ENCODE peak calls at places on chromosomes 5 and 9, in four cellular contexts. I, D, Q and P are unnamed samples.

GRCh38 chr5:1420211-1421195 is 24.7 kb downstream of the SLC6A3 start:
- DNase-seq in I (no peak), D (no peak), Q (no peak), P (no peak)

GRCh38 chr9:136845465-136846261 is 3.4 kb downstream of the AJM1 start:
- DNase-seq in Q (no peak), I (no peak), D (no peak), P (no peak)

GRCh38 chr5:153896701-153897100 is 142.0 kb downstream of the FAM114A2 start:
- DNase-seq in I (no peak), D (peak), Q (peak), P (peak)

GRCh38 chr9:32581512-32582143 is 8.7 kb upstream of the NDUFB6 start:
- DNase-seq in D (peak), Q (peak), I (peak), P (peak)

GRCh38 chr5:58974083-58974482 is 391.2 kb downstream of the RAB3C start:
- DNase-seq in Q (no peak), I (no peak), D (peak), P (no peak)

GRCh38 chr5:9241459-9241858 is 304.4 kb downstream of the SEMA5A start:
- DNase-seq in D (no peak), Q (no peak), I (no peak), P (no peak)

GRCh38 chr5:74054139-74054538 is 428.1 kb downstream of the ARHGEF28 start:
- DNase-seq in I (no peak), Q (no peak), D (no peak), P (no peak)

GRCh38 chr5:98391921-98392625 is 381.4 kb upstream of the RGMB start:
- DNase-seq in I (no peak), Q (no peak), D (no peak), P (no peak)

GRCh38 chr9:88433583-88434240 is 45.5 kb downstream of the SPIN1 start:
- DNase-seq in Q (peak), D (no peak), I (no peak), P (no peak)

GRCh38 chr9:135176284-135176683 is 88.8 kb downstream of the OLFM1 start:
- DNase-seq in Q (no peak), I (no peak), D (no peak), P (no peak)

GRCh38 chr5:79069488-79070001 is at the start of the genes BHMT2 and DMGDH:
- DNase-seq in I (no peak), D (peak), Q (peak), P (no peak)

GRCh38 chr9:135035781-135036760 is 51.4 kb upstream of the OLFM1 start:
- DNase-seq in D (no peak), I (no peak), Q (no peak), P (no peak)

GRCh38 chr5:157494178-157494830 is 34.3 kb downstream of the NIPAL4 start:
- DNase-seq in Q (no peak), I (no peak), D (no peak), P (peak)

GRCh38 chr5:10655686-10656075 is 91.8 kb downstream of the ANKRD33B start:
- DNase-seq in Q (no peak), I (no peak), D (no peak), P (no peak)

GRCh38 chr9:120768247-120768646 is 25.0 kb downstream of the FBXW2 start:
- DNase-seq in Q (no peak), D (no peak), I (no peak), P (no peak)

GRCh38 chr9:35604578-35605335 is at the start of gene TESK1:
- DNase-seq in Q (peak), I (peak), D (peak), P (peak)

GRCh38 chr5:123916331-123917121 is 404.5 kb downstream of the CSNK1G3 start:
- DNase-seq in D (peak), Q (peak), I (no peak), P (no peak)

GRCh38 chr5:143921525-143922311 is 109.8 kb downstream of the HMHB1 start:
- DNase-seq in Q (peak), D (peak), I (no peak), P (no peak)

GRCh38 chr5:95862636-95863382 is 40.3 kb upstream of the GLRX start:
- DNase-seq in I (no peak), Q (no peak), D (no peak), P (no peak)

GRCh38 chr9:130663258-130664171 is 879 bp upstream of the PRDM12 start:
- DNase-seq in D (no peak), Q (peak), I (peak), P (no peak)

GRCh38 chr9:109476781-109477268 is 21.3 kb downstream of the PTPN3 start:
- DNase-seq in D (peak), Q (no peak), I (no peak), P (no peak)

GRCh38 chr5:119486-120097 is 27.6 kb downstream of the PLEKHG4B start:
- DNase-seq in I (no peak), Q (no peak), D (no peak), P (no peak)

GRCh38 chr5:178286226-178287090 is 53.9 kb upstream of the PHYKPL start:
- DNase-seq in I (no peak), Q (no peak), D (no peak), P (no peak)

GRCh38 chr9:70902705-70903131 is 218.7 kb downstream of the TRPM3 start:
- DNase-seq in I (no peak), Q (peak), D (peak), P (no peak)

GRCh38 chr5:76561247-76561891 is 61.8 kb downstream of the F2RL2 start:
- DNase-seq in D (no peak), I (no peak), Q (no peak), P (no peak)

GRCh38 chr9:120490888-120491595 is 88.9 kb downstream of the CDK5RAP2 start:
- DNase-seq in I (no peak), Q (no peak), D (no peak), P (peak)

GRCh38 chr5:52740007-52740406 is 47.7 kb upstream of the ITGA1 start:
- DNase-seq in I (no peak), D (no peak), Q (no peak), P (no peak)

GRCh38 chr9:133945977-133946753 is 46.0 kb downstream of the VAV2 start:
- DNase-seq in Q (no peak), D (no peak), I (peak), P (no peak)

GRCh38 chr9:137496601-137497375 is 37.7 kb upstream of the NSMF start:
- DNase-seq in I (no peak), Q (no peak), D (no peak), P (no peak)

GRCh38 chr5:101860145-101860544 is 435.9 kb downstream of the SLCO4C1 start:
- DNase-seq in D (no peak), Q (no peak), I (no peak), P (no peak)

GRCh38 chr5:134252671-134253070 is 26.8 kb upstream of the PPP2CA start:
- DNase-seq in I (no peak), Q (peak), D (peak), P (no peak)

GRCh38 chr9:133200631-133201030 is 8.4 kb downstream of the OBP2B start:
- DNase-seq in I (no peak), Q (no peak), D (no peak), P (no peak)

GRCh38 chr9:133963166-133963565 is 29.0 kb downstream of the VAV2 start:
- DNase-seq in D (no peak), I (no peak), Q (no peak), P (no peak)

GRCh38 chr5:38453506-38453905 is 102.9 kb downstream of the LIFR start:
- DNase-seq in Q (no peak), I (no peak), D (no peak), P (peak)

GRCh38 chr9:2962471-2963172 is 118.7 kb upstream of the PUM3 start:
- DNase-seq in D (peak), Q (peak), I (no peak), P (no peak)

GRCh38 chr5:106047341-106047740 is 1623.4 kb downstream of the EFNA5 start:
- DNase-seq in I (no peak), Q (no peak), D (no peak), P (no peak)

GRCh38 chr5:95718203-95718602 is 12.9 kb upstream of the RHOBTB3 start:
- DNase-seq in Q (no peak), D (no peak), I (no peak), P (peak)

GRCh38 chr9:100525563-100525962 is 52.3 kb upstream of the CAVIN4 start:
- DNase-seq in I (no peak), D (peak), Q (peak), P (no peak)

GRCh38 chr5:178280631-178281030 is 48.0 kb upstream of the PHYKPL start:
- DNase-seq in D (no peak), Q (no peak), I (no peak), P (no peak)

DNA sequence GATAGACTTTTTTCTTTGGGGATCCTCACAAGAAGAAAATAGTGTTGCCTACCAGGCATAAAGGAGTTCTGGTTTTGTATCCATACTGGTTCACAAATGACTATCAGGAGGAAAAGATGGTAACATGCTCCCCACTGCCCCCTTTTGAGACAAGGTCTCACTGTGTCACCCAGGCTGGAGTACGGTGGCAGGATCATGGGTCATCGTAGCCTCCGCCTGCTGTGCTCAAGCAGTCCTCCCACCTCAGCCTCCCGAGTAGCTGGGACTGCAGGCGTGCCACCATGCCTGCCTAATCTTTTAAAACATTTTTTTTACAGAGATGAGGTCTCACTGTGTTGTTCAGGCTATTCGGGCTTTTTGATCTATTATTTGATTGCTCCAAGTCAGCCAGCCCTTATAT is 99.3 kb downstream of the TRIO start:
- DNase-seq in D (no peak), Q (no peak), I (no peak), P (no peak)
- TF ChIP-seq CTCF in D (no peak), Q (no peak), I (no peak), P (no peak)

GRCh38 chr5:173233347-173234128 is 1.5 kb downstream of the NKX2-5 start:
- DNase-seq in D (no peak), Q (no peak), I (no peak), P (no peak)

GRCh38 chr5:173237821-173238220 is 2.8 kb upstream of the NKX2-5 start:
- DNase-seq in Q (no peak), D (no peak), I (no peak), P (no peak)

GRCh38 chr5:173234129-173234793 is 745 bp downstream of the NKX2-5 start:
- DNase-seq in D (no peak), I (no peak), Q (no peak), P (no peak)

GRCh38 chr5:173236531-173237501 is 1.8 kb upstream of the NKX2-5 start:
- DNase-seq in I (no peak), Q (no peak), D (no peak), P (no peak)

GRCh38 chr5:173235499-173236394 is 741 bp upstream of the NKX2-5 start:
- DNase-seq in D (no peak), I (no peak), Q (no peak), P (no peak)
- TF ChIP-seq CTCF in D (no peak), I (no peak), Q (no peak), P (no peak)

GRCh38 chr9:15510789-15511575 is at the start of gene PSIP1:
- DNase-seq in D (peak), Q (peak), I (peak), P (peak)
- TF ChIP-seq CTCF in D (peak), Q (no peak), I (no peak), P (no peak)

GRCh38 chr5:15499528-15500325 is at the start of gene FBXL7:
- DNase-seq in I (peak), Q (peak), D (peak), P (peak)
- TF ChIP-seq CTCF in I (no peak), Q (no peak), D (no peak), P (no peak)

GRCh38 chr5:55134053-55134722 is 25.8 kb upstream of the GPX8 start:
- DNase-seq in I (no peak), D (peak), Q (no peak), P (no peak)
- TF ChIP-seq CTCF in I (no peak), D (no peak), Q (no peak), P (no peak)

GRCh38 chr9:128750926-128751595 is 20.7 kb downstream of the ZER1 start:
- DNase-seq in Q (no peak), D (no peak), I (no peak), P (no peak)

GRCh38 chr9:128742401-128742800 is 18.5 kb upstream of the ZDHHC12 start:
- DNase-seq in D (no peak), Q (no peak), I (no peak), P (no peak)

GRCh38 chr9:128743421-128743820 is 19.5 kb upstream of the ZDHHC12 start:
- DNase-seq in D (no peak), Q (no peak), I (no peak), P (no peak)

GRCh38 chr9:128747233-128747632 is 23.3 kb upstream of the ZDHHC12 start:
- DNase-seq in I (no peak), Q (no peak), D (no peak), P (no peak)
- TF ChIP-seq CTCF in I (no peak), Q (no peak), D (no peak), P (no peak)

DNA sequence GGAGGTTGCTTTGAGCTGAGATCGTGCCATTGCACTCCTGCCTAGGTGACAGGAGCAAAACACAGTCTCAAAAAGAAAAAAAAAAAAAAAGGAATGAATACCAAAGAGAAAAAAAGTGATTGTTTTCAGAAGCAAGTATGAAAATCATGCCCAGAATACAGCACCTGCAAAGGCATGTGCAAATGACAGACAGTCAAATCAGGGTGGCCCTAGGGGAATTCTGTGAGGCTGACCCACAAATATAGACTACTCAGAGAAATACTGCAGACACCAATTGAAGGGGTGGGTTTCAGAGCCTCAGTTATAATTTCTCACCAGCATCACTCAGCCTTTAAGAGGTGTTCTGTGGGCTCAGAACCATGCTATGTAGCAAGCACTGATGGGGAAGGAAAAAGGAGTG is 28.6 kb downstream of the DCAF12 start:
- DNase-seq in I (no peak), Q (no peak), D (no peak), P (peak)
- TF ChIP-seq CTCF in I (no peak), Q (no peak), D (no peak), P (no peak)

GRCh38 chr9:99144966-99145365 is 40.1 kb downstream of the TGFBR1 start:
- DNase-seq in I (no peak), Q (no peak), D (no peak), P (no peak)

GRCh38 chr9:99146574-99146973 is 41.7 kb downstream of the TGFBR1 start:
- DNase-seq in Q (no peak), D (no peak), I (no peak), P (no peak)

GRCh38 chr9:99143661-99144060 is 38.7 kb downstream of the TGFBR1 start:
- DNase-seq in D (no peak), Q (peak), I (no peak), P (no peak)

GRCh38 chr9:99150456-99151171 is 45.7 kb downstream of the TGFBR1 start:
- DNase-seq in I (no peak), D (no peak), Q (no peak), P (no peak)

DNA sequence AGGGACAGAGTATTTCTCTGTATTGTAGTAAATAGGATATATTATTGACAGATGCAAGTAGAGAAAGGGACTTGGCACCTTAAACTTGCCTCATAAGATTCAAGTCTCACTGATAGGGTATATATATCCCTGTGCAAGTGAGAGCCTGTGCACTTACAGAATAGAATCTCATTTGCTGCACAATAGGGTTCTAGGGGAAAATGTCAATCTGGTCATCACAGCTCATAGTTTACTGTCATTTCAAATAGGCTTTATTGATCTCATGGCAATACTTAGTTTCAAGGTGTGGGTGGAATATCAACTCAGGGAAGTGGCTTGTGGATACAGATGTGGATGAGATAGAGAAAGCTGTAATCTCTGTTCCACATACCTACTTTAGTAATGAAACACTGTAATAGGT is 42.3 kb downstream of the TGFBR1 start:
- DNase-seq in D (no peak), I (no peak), Q (no peak), P (no peak)
- TF ChIP-seq CTCF in D (no peak), I (no peak), Q (no peak), P (no peak)

DNA sequence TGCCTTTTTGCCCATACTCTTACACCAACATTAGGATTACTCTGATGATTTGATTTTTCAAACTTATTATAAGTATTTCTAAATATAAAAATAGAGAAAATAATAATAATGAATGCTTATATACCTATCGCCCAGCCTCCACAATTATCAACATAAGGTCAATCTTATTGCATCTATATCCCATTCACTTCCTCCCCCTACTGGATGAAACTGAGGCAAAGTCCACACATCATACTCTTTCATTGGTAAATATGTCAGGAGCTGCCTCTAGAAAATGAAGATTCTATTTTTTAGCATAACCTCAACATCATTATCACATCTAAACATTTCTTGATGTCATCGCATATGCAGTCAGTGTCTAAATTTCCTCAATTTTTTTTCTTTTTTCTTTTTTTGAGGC is 44.3 kb downstream of the SH3RF2 start:
- DNase-seq in D (peak), I (no peak), Q (no peak), P (no peak)
- TF ChIP-seq CTCF in D (peak), I (no peak), Q (no peak), P (no peak)